ENCODE peak calls at places on chromosomes 4 and X, in ten cellular contexts. One of them, this sample, is unnamed.

GRCh38 chrX:39840141-39841126 is 257.3 kb downstream of the BCOR start:
- DNase-seq in hepatocyte: no peak
- DNase-seq in CD8-positive, alpha-beta memory T cell: no peak
- DNase-seq in neuronal stem cell: no peak
- DNase-seq in transverse colon: no peak
- DNase-seq in ovary: no peak
- DNase-seq in CD8-positive, alpha-beta T cell: no peak
- DNase-seq in neural progenitor cell: no peak
- DNase-seq in esophagus squamous epithelium: no peak
- DNase-seq in A549: no peak
- DNase-seq in this sample: peak; percentile 86

GRCh38 chrX:13418126-13419091 is 98.6 kb upstream of the ATXN3L start:
- DNase-seq in neural progenitor cell: no peak
- DNase-seq in A549: peak; percentile 4
- DNase-seq in transverse colon: no peak
- DNase-seq in CD8-positive, alpha-beta T cell: no peak
- DNase-seq in CD8-positive, alpha-beta memory T cell: no peak
- DNase-seq in ovary: no peak
- DNase-seq in hepatocyte: no peak
- DNase-seq in neuronal stem cell: no peak
- DNase-seq in esophagus squamous epithelium: no peak
- DNase-seq in this sample: peak; percentile 53

GRCh38 chrX:19342331-19342906 is 1.3 kb upstream of the PDHA1 start:
- DNase-seq in hepatocyte: peak; percentile 24
- DNase-seq in CD8-positive, alpha-beta memory T cell: no peak
- DNase-seq in neural progenitor cell: no peak
- DNase-seq in CD8-positive, alpha-beta T cell: no peak
- DNase-seq in A549: no peak
- DNase-seq in esophagus squamous epithelium: no peak
- DNase-seq in ovary: no peak
- DNase-seq in transverse colon: no peak
- DNase-seq in neuronal stem cell: no peak
- DNase-seq in this sample: peak; percentile 41

GRCh38 chrX:141903400-141904155 is at the start of gene MAGEC1:
- DNase-seq in A549: no peak
- DNase-seq in neuronal stem cell: no peak
- DNase-seq in hepatocyte: no peak
- DNase-seq in CD8-positive, alpha-beta T cell: no peak
- DNase-seq in esophagus squamous epithelium: no peak
- DNase-seq in ovary: no peak
- DNase-seq in transverse colon: no peak
- DNase-seq in CD8-positive, alpha-beta memory T cell: no peak
- DNase-seq in neural progenitor cell: no peak
- DNase-seq in this sample: no peak

GRCh38 chr4:174579421-174579820 is 57.1 kb upstream of the HPGD start:
- DNase-seq in neuronal stem cell: no peak
- DNase-seq in transverse colon: no peak
- DNase-seq in CD8-positive, alpha-beta T cell: no peak
- DNase-seq in esophagus squamous epithelium: no peak
- DNase-seq in neural progenitor cell: no peak
- DNase-seq in ovary: no peak
- DNase-seq in hepatocyte: no peak
- DNase-seq in CD8-positive, alpha-beta memory T cell: no peak
- DNase-seq in A549: no peak
- DNase-seq in this sample: no peak

GRCh38 chrX:21811832-21812231 is 27.6 kb upstream of the MBTPS2 start:
- DNase-seq in ovary: no peak
- DNase-seq in neuronal stem cell: no peak
- DNase-seq in hepatocyte: no peak
- DNase-seq in CD8-positive, alpha-beta memory T cell: no peak
- DNase-seq in esophagus squamous epithelium: no peak
- DNase-seq in A549: no peak
- DNase-seq in CD8-positive, alpha-beta T cell: no peak
- DNase-seq in neural progenitor cell: no peak
- DNase-seq in transverse colon: no peak
- DNase-seq in this sample: no peak

GRCh38 chr4:169745291-169745690 is 12.5 kb downstream of the HPF1 start:
- DNase-seq in CD8-positive, alpha-beta memory T cell: no peak
- DNase-seq in neuronal stem cell: no peak
- DNase-seq in esophagus squamous epithelium: no peak
- DNase-seq in CD8-positive, alpha-beta T cell: no peak
- DNase-seq in neural progenitor cell: no peak
- DNase-seq in transverse colon: no peak
- DNase-seq in hepatocyte: no peak
- DNase-seq in A549: no peak
- DNase-seq in ovary: no peak
- DNase-seq in this sample: no peak

GRCh38 chr4:110904435-110905050 is 281.7 kb upstream of the PITX2 start:
- DNase-seq in A549: peak; percentile 3
- DNase-seq in hepatocyte: no peak
- DNase-seq in esophagus squamous epithelium: no peak
- DNase-seq in CD8-positive, alpha-beta T cell: no peak
- DNase-seq in ovary: no peak
- DNase-seq in CD8-positive, alpha-beta memory T cell: no peak
- DNase-seq in transverse colon: no peak
- DNase-seq in neuronal stem cell: no peak
- DNase-seq in neural progenitor cell: no peak
- DNase-seq in this sample: peak; percentile 44

GRCh38 chr4:146029939-146030710 is 91.5 kb upstream of the ZNF827 start:
- DNase-seq in hepatocyte: peak; percentile 66
- DNase-seq in neural progenitor cell: no peak
- DNase-seq in ovary: no peak
- DNase-seq in esophagus squamous epithelium: no peak
- DNase-seq in CD8-positive, alpha-beta T cell: no peak
- DNase-seq in transverse colon: peak; percentile 72
- DNase-seq in CD8-positive, alpha-beta memory T cell: no peak
- DNase-seq in A549: no peak
- DNase-seq in neuronal stem cell: no peak
- DNase-seq in this sample: no peak

GRCh38 chr4:40952672-40953071 is 202.9 kb downstream of the NSUN7 start:
- DNase-seq in A549: no peak
- DNase-seq in neural progenitor cell: no peak
- DNase-seq in transverse colon: no peak
- DNase-seq in ovary: no peak
- DNase-seq in esophagus squamous epithelium: no peak
- DNase-seq in CD8-positive, alpha-beta memory T cell: no peak
- DNase-seq in hepatocyte: no peak
- DNase-seq in neuronal stem cell: no peak
- DNase-seq in CD8-positive, alpha-beta T cell: no peak
- DNase-seq in this sample: no peak

GRCh38 chr4:37477126-37477525 is 209.1 kb downstream of the RELL1 start:
- DNase-seq in CD8-positive, alpha-beta memory T cell: no peak
- DNase-seq in ovary: no peak
- DNase-seq in hepatocyte: no peak
- DNase-seq in neuronal stem cell: no peak
- DNase-seq in transverse colon: no peak
- DNase-seq in esophagus squamous epithelium: no peak
- DNase-seq in neural progenitor cell: no peak
- DNase-seq in A549: no peak
- DNase-seq in CD8-positive, alpha-beta T cell: no peak
- DNase-seq in this sample: no peak

GRCh38 chrX:1813809-1814208 is 198.9 kb downstream of the ASMT start:
- DNase-seq in hepatocyte: no peak
- DNase-seq in ovary: no peak
- DNase-seq in transverse colon: no peak
- DNase-seq in CD8-positive, alpha-beta T cell: no peak
- DNase-seq in neural progenitor cell: no peak
- DNase-seq in A549: no peak
- DNase-seq in CD8-positive, alpha-beta memory T cell: no peak
- DNase-seq in neuronal stem cell: no peak
- DNase-seq in esophagus squamous epithelium: no peak
- DNase-seq in this sample: no peak

GRCh38 chr4:20506827-20507226 is 193.4 kb upstream of the PACRGL start:
- DNase-seq in A549: no peak
- DNase-seq in hepatocyte: no peak
- DNase-seq in neural progenitor cell: no peak
- DNase-seq in ovary: no peak
- DNase-seq in transverse colon: no peak
- DNase-seq in esophagus squamous epithelium: no peak
- DNase-seq in CD8-positive, alpha-beta T cell: no peak
- DNase-seq in CD8-positive, alpha-beta memory T cell: no peak
- DNase-seq in neuronal stem cell: no peak
- DNase-seq in this sample: no peak

GRCh38 chr4:164446516-164446915 is 307.4 kb upstream of the SMIM31 start:
- DNase-seq in neuronal stem cell: no peak
- DNase-seq in transverse colon: no peak
- DNase-seq in ovary: no peak
- DNase-seq in A549: no peak
- DNase-seq in esophagus squamous epithelium: no peak
- DNase-seq in CD8-positive, alpha-beta memory T cell: no peak
- DNase-seq in hepatocyte: no peak
- DNase-seq in CD8-positive, alpha-beta T cell: no peak
- DNase-seq in neural progenitor cell: no peak
- DNase-seq in this sample: no peak

GRCh38 chr4:153502584-153502983 is 36.4 kb downstream of the TMEM131L start:
- DNase-seq in neural progenitor cell: no peak
- DNase-seq in transverse colon: no peak
- DNase-seq in neuronal stem cell: no peak
- DNase-seq in CD8-positive, alpha-beta memory T cell: no peak
- DNase-seq in CD8-positive, alpha-beta T cell: no peak
- DNase-seq in hepatocyte: no peak
- DNase-seq in A549: no peak
- DNase-seq in ovary: no peak
- DNase-seq in esophagus squamous epithelium: no peak
- DNase-seq in this sample: no peak

GRCh38 chrX:100864967-100865366 is 9.2 kb downstream of the NOX1 start:
- DNase-seq in transverse colon: no peak
- DNase-seq in CD8-positive, alpha-beta T cell: no peak
- DNase-seq in neuronal stem cell: no peak
- DNase-seq in hepatocyte: no peak
- DNase-seq in ovary: no peak
- DNase-seq in CD8-positive, alpha-beta memory T cell: no peak
- DNase-seq in neural progenitor cell: no peak
- DNase-seq in A549: no peak
- DNase-seq in esophagus squamous epithelium: no peak
- DNase-seq in this sample: no peak

DNA sequence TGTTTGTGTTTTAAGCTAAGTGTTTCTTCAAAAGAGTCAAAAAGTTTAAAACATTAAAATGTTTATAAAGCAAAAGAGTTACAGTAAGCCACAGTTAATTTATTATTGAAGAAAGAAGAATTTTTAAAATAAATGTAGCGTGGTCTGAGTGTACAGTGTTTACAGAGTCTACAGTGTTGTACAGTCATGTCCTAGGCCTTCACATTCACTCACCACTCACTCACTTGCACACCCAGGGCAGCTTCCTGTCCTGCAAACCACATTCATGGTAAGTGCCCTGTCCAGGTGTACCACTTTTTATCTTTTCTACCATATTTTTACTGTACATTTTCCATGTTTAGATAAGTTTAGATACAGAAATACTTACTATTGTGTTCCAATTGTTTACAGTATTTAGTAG is 239.7 kb upstream of the AGA start:
- DNase-seq in hepatocyte: no peak
- DNase-seq in neuronal stem cell: no peak
- DNase-seq in neural progenitor cell: no peak
- DNase-seq in CD8-positive, alpha-beta T cell: no peak
- DNase-seq in ovary: no peak
- DNase-seq in CD8-positive, alpha-beta memory T cell: no peak
- DNase-seq in A549: no peak
- DNase-seq in transverse colon: no peak
- DNase-seq in esophagus squamous epithelium: no peak
- DNase-seq in this sample: no peak
- H3K4me1 ChIP-seq in hepatocyte: no peaks in the 10 kb centered on the region
- H3K4me1 ChIP-seq in neuronal stem cell: no peaks in the 10 kb centered on the region
- H3K4me1 ChIP-seq in neural progenitor cell: no peaks in the 10 kb centered on the region
- H3K4me1 ChIP-seq in CD8-positive, alpha-beta T cell: no peaks in the 10 kb centered on the region
- H3K4me1 ChIP-seq in ovary: no peaks in the 10 kb centered on the region
- H3K4me1 ChIP-seq in CD8-positive, alpha-beta memory T cell: no peaks in the 10 kb centered on the region
- H3K4me1 ChIP-seq in A549: no peaks in the 10 kb centered on the region
- H3K4me1 ChIP-seq in transverse colon: no peaks in the 10 kb centered on the region
- H3K4me1 ChIP-seq in esophagus squamous epithelium: no peaks in the 10 kb centered on the region
- H3K4me1 ChIP-seq in this sample: no peaks in the 10 kb centered on the region

DNA sequence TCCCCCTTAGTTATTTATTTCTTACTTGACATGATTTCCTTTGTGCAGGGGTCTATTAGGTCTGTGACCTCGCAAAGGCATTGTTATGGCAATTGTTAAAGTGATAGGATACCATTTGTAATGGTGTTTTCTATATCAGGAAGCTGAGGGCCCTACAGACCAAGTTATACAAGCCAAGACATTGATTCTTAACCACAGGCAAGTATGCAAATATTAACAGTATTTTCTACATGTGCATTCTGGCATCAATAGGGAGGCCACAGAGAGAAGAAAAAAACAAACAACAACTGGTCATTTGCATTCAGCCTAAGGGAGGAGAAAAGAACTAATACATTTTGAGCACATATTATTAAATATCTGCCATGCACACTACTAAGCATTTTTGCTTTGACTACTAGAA is 28.5 kb downstream of the GBA3 start:
- DNase-seq in esophagus squamous epithelium: no peak
- DNase-seq in CD8-positive, alpha-beta memory T cell: no peak
- DNase-seq in neural progenitor cell: no peak
- DNase-seq in ovary: no peak
- DNase-seq in neuronal stem cell: no peak
- DNase-seq in hepatocyte: no peak
- DNase-seq in CD8-positive, alpha-beta T cell: no peak
- DNase-seq in A549: no peak
- DNase-seq in transverse colon: no peak
- DNase-seq in this sample: no peak
- H3K4me1 ChIP-seq in esophagus squamous epithelium: no peaks in the 10 kb centered on the region
- H3K4me1 ChIP-seq in CD8-positive, alpha-beta memory T cell: no peaks in the 10 kb centered on the region
- H3K4me1 ChIP-seq in neural progenitor cell: no peaks in the 10 kb centered on the region
- H3K4me1 ChIP-seq in ovary: no peaks in the 10 kb centered on the region
- H3K4me1 ChIP-seq in neuronal stem cell: no peaks in the 10 kb centered on the region
- H3K4me1 ChIP-seq in hepatocyte: no peaks in the 10 kb centered on the region
- H3K4me1 ChIP-seq in CD8-positive, alpha-beta T cell: no peaks in the 10 kb centered on the region
- H3K4me1 ChIP-seq in A549: no peaks in the 10 kb centered on the region
- H3K4me1 ChIP-seq in transverse colon: no peaks in the 10 kb centered on the region
- H3K4me1 ChIP-seq in this sample: no peaks in the 10 kb centered on the region

DNA sequence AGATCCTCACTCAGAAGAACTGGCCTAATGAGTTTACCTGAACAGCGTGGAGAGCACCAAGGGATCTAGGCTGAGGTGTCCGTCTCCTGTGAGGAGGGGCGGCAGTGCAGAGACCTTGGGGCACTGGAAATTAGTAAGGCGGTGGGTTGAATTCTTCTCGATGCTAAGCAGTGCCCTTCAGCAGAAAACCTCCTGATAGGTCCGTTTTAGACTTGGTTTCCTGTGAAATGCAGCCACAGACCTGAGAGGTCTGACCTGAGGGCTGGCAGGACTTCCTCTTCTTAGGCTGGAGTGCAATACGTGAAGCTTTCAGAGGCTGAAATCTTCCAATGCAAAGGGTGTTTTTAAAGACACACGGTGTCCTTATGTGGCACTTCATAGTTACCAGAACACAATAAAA is at the start of gene CLNK:
- DNase-seq in ovary: no peak
- DNase-seq in esophagus squamous epithelium: no peak
- DNase-seq in A549: no peak
- DNase-seq in neural progenitor cell: no peak
- DNase-seq in CD8-positive, alpha-beta T cell: no peak
- DNase-seq in hepatocyte: no peak
- DNase-seq in transverse colon: no peak
- DNase-seq in neuronal stem cell: no peak
- DNase-seq in CD8-positive, alpha-beta memory T cell: no peak
- DNase-seq in this sample: no peak
- H3K4me1 ChIP-seq in ovary: peaks cover 7% of the 10 kb centered on the region
- H3K4me1 ChIP-seq in esophagus squamous epithelium: no peaks in the 10 kb centered on the region
- H3K4me1 ChIP-seq in A549: no peaks in the 10 kb centered on the region
- H3K4me1 ChIP-seq in neural progenitor cell: peaks cover 5% of the 10 kb centered on the region
- H3K4me1 ChIP-seq in CD8-positive, alpha-beta T cell: no peaks in the 10 kb centered on the region
- H3K4me1 ChIP-seq in hepatocyte: no peaks in the 10 kb centered on the region
- H3K4me1 ChIP-seq in transverse colon: no peaks in the 10 kb centered on the region
- H3K4me1 ChIP-seq in neuronal stem cell: peaks cover 7% of the 10 kb centered on the region
- H3K4me1 ChIP-seq in CD8-positive, alpha-beta memory T cell: no peaks in the 10 kb centered on the region
- H3K4me1 ChIP-seq in this sample: no peaks in the 10 kb centered on the region

GRCh38 chr4:109571494-109571893 is 11.4 kb downstream of the MCUB start:
- DNase-seq in neuronal stem cell: no peak
- DNase-seq in ovary: no peak
- DNase-seq in hepatocyte: no peak
- DNase-seq in CD8-positive, alpha-beta memory T cell: no peak
- DNase-seq in neural progenitor cell: no peak
- DNase-seq in A549: no peak
- DNase-seq in esophagus squamous epithelium: no peak
- DNase-seq in CD8-positive, alpha-beta T cell: no peak
- DNase-seq in transverse colon: no peak
- DNase-seq in this sample: no peak
- H3K4me1 ChIP-seq in neuronal stem cell: no peaks in the 10 kb centered on the region
- H3K4me1 ChIP-seq in ovary: no peaks in the 10 kb centered on the region
- H3K4me1 ChIP-seq in hepatocyte: no peaks in the 10 kb centered on the region
- H3K4me1 ChIP-seq in CD8-positive, alpha-beta memory T cell: peaks cover 60% of the 10 kb centered on the region
- H3K4me1 ChIP-seq in neural progenitor cell: no peaks in the 10 kb centered on the region
- H3K4me1 ChIP-seq in A549: no peaks in the 10 kb centered on the region
- H3K4me1 ChIP-seq in esophagus squamous epithelium: no peaks in the 10 kb centered on the region
- H3K4me1 ChIP-seq in CD8-positive, alpha-beta T cell: peaks cover 50% of the 10 kb centered on the region
- H3K4me1 ChIP-seq in transverse colon: no peaks in the 10 kb centered on the region
- H3K4me1 ChIP-seq in this sample: peaks cover 19% of the 10 kb centered on the region

This sample was measured in A673.